ENCODE peak calls at places on chromosomes 3 and 15, in nine cellular contexts. Q is Peyer's patch, T is left ventricle myocardium inferior, K is HL-60, D is brain microvascular endothelial cell, R is A549, U is right lobe of liver, H is RWPE1, V is neural progenitor cell. L is an unnamed sample.

GRCh38 chr3:65636326-65636725 is 402.4 kb downstream of the MAGI1 start:
- DNase-seq in H (no peak), U (no peak), R (no peak), Q (no peak), D (no peak), K (no peak), V (no peak), T (no peak), L (no peak)

GRCh38 chr3:48428863-48429415 is 947 bp downstream of the PLXNB1 start:
- DNase-seq in U (no peak), Q (peak; percentile 61), T (peak; percentile 53), D (no peak), V (peak; percentile 71), K (no peak), R (no peak), H (no peak), L (peak; percentile 24)

GRCh38 chr3:97579365-97579764 is 185.2 kb upstream of the ARL6 start:
- DNase-seq in T (no peak), D (no peak), V (no peak), Q (no peak), K (no peak), R (peak; percentile 14), H (peak; percentile 14), U (no peak), L (no peak)

GRCh38 chr3:17894434-17895060 is 152.1 kb upstream of the TBC1D5 start:
- DNase-seq in T (no peak), U (no peak), Q (peak; percentile 66), R (peak; percentile 62), V (peak; percentile 77), D (peak; percentile 80), H (no peak), K (peak; percentile 76), L (no peak)

GRCh38 chr3:27758083-27758482 is 36.0 kb upstream of the EOMES start:
- DNase-seq in Q (no peak), H (peak; percentile 77), U (no peak), T (no peak), K (no peak), V (no peak), D (peak; percentile 80), R (peak; percentile 62), L (peak; percentile 2)

GRCh38 chr15:67240235-67241131 is 14.0 kb downstream of the AAGAB start:
- DNase-seq in Q (peak; percentile 59), U (no peak), D (no peak), V (no peak), R (peak; percentile 57), H (peak; percentile 57), K (no peak), T (no peak), L (peak; percentile 9)

GRCh38 chr15:78207641-78208340 is 26.6 kb downstream of the ACSBG1 start:
- DNase-seq in Q (peak; percentile 28), T (no peak), R (no peak), U (no peak), H (no peak), V (no peak), D (no peak), K (no peak), L (no peak)

GRCh38 chr15:91302588-91303439 is 202.8 kb downstream of the SV2B start:
- DNase-seq in Q (peak; percentile 50), V (peak; percentile 87), H (peak; percentile 78), U (no peak), R (peak; percentile 71), D (peak; percentile 33), K (peak; percentile 56), T (no peak), L (no peak)

GRCh38 chr3:172305552-172305951 is 142.7 kb downstream of the GHSR start:
- DNase-seq in T (no peak), K (no peak), V (no peak), H (peak; percentile 43), D (peak; percentile 85), R (peak; percentile 62), Q (peak; percentile 77), U (no peak), L (no peak)

GRCh38 chr3:13222891-13223573 is 149.8 kb upstream of the IQSEC1 start:
- DNase-seq in K (no peak), D (no peak), T (no peak), V (no peak), R (no peak), U (peak; percentile 50), Q (no peak), H (no peak), L (no peak)

GRCh38 chr15:96494530-96494929 is 164.0 kb downstream of the NR2F2 start:
- DNase-seq in U (no peak), Q (no peak), V (no peak), H (no peak), D (no peak), T (no peak), R (no peak), K (peak; percentile 97), L (no peak)

GRCh38 chr3:34155666-34156065 is 357.2 kb downstream of the PDCD6IP start:
- DNase-seq in T (no peak), H (no peak), Q (no peak), R (no peak), U (no peak), V (no peak), K (no peak), D (no peak), L (no peak)

GRCh38 chr15:42384597-42384996 is 25.3 kb downstream of the CAPN3 start:
- DNase-seq in T (no peak), D (no peak), U (no peak), H (no peak), K (no peak), Q (peak; percentile 0), V (no peak), R (no peak), L (no peak)

GRCh38 chr3:71114610-71115009 is 468.9 kb downstream of the FOXP1 start:
- DNase-seq in R (no peak), K (no peak), Q (no peak), D (no peak), T (no peak), V (no peak), H (no peak), U (no peak), L (no peak)

GRCh38 chr3:71120012-71120411 is 463.5 kb downstream of the FOXP1 start:
- DNase-seq in R (peak; percentile 53), K (no peak), D (no peak), H (no peak), Q (no peak), T (no peak), V (no peak), U (no peak), L (no peak)

GRCh38 chr3:71119171-71119570 is 464.4 kb downstream of the FOXP1 start:
- DNase-seq in H (no peak), K (no peak), D (no peak), T (no peak), Q (no peak), R (no peak), V (no peak), U (no peak), L (no peak)

GRCh38 chr3:71118406-71118805 is 465.1 kb downstream of the FOXP1 start:
- DNase-seq in H (no peak), Q (no peak), U (no peak), D (no peak), V (no peak), R (no peak), K (no peak), T (no peak), L (no peak)

GRCh38 chr3:71117572-71118247 is 465.8 kb downstream of the FOXP1 start:
- DNase-seq in Q (no peak), D (no peak), V (no peak), U (no peak), T (no peak), K (no peak), H (no peak), R (no peak), L (no peak)
- H3K27ac ChIP-seq in Q (no peak overlapping the region), D (no peak overlapping the region), V (no peak overlapping the region), U (no peak overlapping the region), T (no peak overlapping the region), K (no peak overlapping the region), H (peak overlapping the region; percentile 42), R (no peak overlapping the region), L (peak overlapping the region; percentile 54)

GRCh38 chr3:112128843-112129727 is 4.0 kb downstream of the GCSAM start:
- DNase-seq in Q (peak; percentile 74), V (peak; percentile 6), K (peak; percentile 13), T (no peak), U (no peak), R (peak; percentile 3), D (no peak), H (peak; percentile 47), L (no peak)
- H3K27ac ChIP-seq in Q (no peak overlapping the region), V (no peak overlapping the region), K (no peak overlapping the region), T (no peak overlapping the region), U (no peak overlapping the region), R (no peak overlapping the region), D (no peak overlapping the region), H (no peak overlapping the region), L (no peak overlapping the region)

DNA sequence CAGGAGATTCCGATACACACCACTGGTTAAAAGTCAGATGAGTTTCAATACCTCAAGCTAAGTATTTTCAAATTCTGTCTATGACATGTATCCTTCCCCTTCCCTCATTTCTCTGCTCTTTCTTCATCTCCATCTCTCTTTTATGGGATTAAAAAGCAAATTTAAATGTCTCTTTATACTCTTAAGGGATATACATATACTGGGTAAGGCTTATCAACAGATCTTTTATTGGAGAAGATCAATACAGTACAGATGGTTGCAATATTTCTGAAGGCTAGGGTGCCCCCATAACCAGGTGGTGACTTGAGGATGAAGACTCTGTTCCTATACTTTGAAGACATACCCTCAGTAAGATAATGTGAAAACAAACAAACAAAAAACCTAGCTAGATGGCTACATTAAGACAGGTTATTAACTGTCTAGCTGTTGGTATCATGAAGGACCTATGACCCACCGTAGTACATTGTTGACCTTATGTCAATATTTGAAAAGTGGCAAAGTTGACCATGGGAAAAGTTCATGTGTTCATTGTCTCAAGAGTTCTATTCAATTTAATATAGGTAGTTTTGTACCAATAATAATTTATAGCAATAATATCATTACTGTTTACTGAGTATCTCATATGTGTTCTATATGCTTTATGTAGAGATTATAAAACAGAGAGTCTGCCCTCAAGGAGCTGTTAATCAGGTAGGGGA is 319.8 kb downstream of the LPP start:
- DNase-seq in T (no peak), H (no peak), U (no peak), V (no peak), K (no peak), D (no peak), Q (no peak), R (no peak), L (no peak)
- H3K27ac ChIP-seq in T (no peak overlapping the region), H (no peak overlapping the region), U (no peak overlapping the region), V (no peak overlapping the region), K (no peak overlapping the region), D (no peak overlapping the region), Q (no peak overlapping the region), R (no peak overlapping the region), L (no peak overlapping the region)

DNA sequence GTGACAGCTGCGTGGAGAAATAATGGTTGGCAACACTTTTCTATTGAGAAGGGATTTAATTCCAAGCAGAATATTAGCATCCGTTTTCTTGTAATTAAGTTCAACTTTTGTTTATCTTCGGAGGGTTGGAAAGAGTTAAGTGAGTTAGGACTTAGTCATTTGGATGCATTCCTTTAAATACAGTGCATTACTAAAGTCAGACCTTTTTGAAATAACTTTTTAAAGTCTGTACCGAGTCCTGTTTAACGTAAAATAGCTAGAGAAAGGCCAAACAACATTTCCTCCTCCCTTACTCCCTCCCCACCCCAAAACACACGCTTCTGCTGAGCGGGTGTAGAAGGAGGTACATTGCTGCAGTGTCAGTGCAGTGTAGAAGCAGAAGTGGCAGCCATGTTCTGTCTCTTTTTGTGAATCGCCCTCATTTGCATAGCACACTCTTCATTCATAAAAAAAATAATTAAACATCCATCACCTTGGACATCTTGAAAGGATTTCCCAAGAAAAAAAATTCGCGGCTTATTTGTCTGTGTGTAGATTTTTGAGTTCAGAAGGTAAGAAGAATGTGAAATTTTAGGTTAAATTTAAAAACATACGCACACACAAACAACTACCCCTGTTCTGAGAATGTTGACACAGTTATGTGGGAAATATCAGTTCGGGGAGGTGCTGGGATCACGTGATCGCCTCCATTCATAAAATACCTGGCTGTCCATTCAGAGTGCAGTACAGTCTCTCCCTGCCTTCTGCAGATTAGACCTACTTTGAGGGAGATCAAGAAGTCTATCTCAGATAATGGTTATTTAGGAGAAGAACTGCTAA is 1.6 kb downstream of the SPRED1 start:
- DNase-seq in T (no peak), V (peak; percentile 53), K (peak; percentile 39), D (peak; percentile 57), U (no peak), R (peak; percentile 60), H (peak; percentile 82), Q (peak; percentile 84), L (peak; percentile 64)
- H3K27ac ChIP-seq in T (peak overlapping the region; percentile 99), V (peak overlapping the region; percentile 2), K (peak overlapping the region; percentile 41), D (peak overlapping the region; percentile 86), U (peak overlapping the region; percentile 94), R (peak overlapping the region; percentile 99), H (no peak overlapping the region), Q (peak overlapping the region; percentile 96), L (peak overlapping the region; percentile 89)

L was measured in SJSA1.